ENCODE peak calls at places on chromosome 18, in seven cellular contexts. Z is glomerular endothelial cell, E is substantia nigra, S is EL, A is progenitor cell of endocrine pancreas, M is A172, O is IMR-90. F is an unnamed sample.

GRCh38 chr18:24630346-24630880 is 170.0 kb downstream of the HRH4 start:
- DNase-seq in Z (no peak), E (no peak), S (no peak), A (no peak), M (no peak), O (no peak), F (no peak)

GRCh38 chr18:23131693-23132319 is 3.5 kb upstream of the CABLES1 start:
- DNase-seq in Z (peak), E (no peak), S (peak), A (peak), M (peak), O (peak), F (peak)

GRCh38 chr18:31741096-31741735 is 19.5 kb downstream of the SLC25A52 start:
- DNase-seq in Z (no peak), E (no peak), S (peak), A (no peak), M (peak), O (peak), F (peak)

GRCh38 chr18:35786359-35787042 is 186.0 kb upstream of the RMP24 start:
- DNase-seq in Z (no peak), E (no peak), S (no peak), A (no peak), M (no peak), O (no peak), F (no peak)

GRCh38 chr18:50726960-50727589 is 92.7 kb downstream of the MRO start:
- DNase-seq in Z (no peak), E (no peak), S (no peak), A (no peak), M (no peak), O (no peak), F (no peak)

GRCh38 chr18:65735166-65735565 is 15.6 kb upstream of the CDH7 start:
- DNase-seq in Z (no peak), E (no peak), S (no peak), A (no peak), M (no peak), O (no peak), F (no peak)

GRCh38 chr18:12589419-12589818 is 68.5 kb downstream of the SPIRE1 start:
- DNase-seq in Z (no peak), E (no peak), S (no peak), A (no peak), M (no peak), O (no peak), F (no peak)

GRCh38 chr18:54924948-54925347 is 34.3 kb downstream of the CCDC68 start:
- DNase-seq in Z (no peak), E (no peak), S (peak), A (no peak), M (no peak), O (peak), F (no peak)

GRCh38 chr18:27377251-27377650 is 192.1 kb upstream of the CHST9 start:
- DNase-seq in Z (no peak), E (no peak), S (no peak), A (no peak), M (no peak), O (no peak), F (peak)

GRCh38 chr18:70334728-70335329 is 46.0 kb downstream of the SOCS6 start:
- DNase-seq in Z (no peak), E (no peak), S (no peak), A (no peak), M (no peak), O (no peak), F (peak)

GRCh38 chr18:12060182-12060870 is 33.3 kb upstream of the ANKRD62 start:
- DNase-seq in Z (no peak), E (no peak), S (no peak), A (no peak), M (peak), O (no peak), F (no peak)

GRCh38 chr18:44679056-44679911 is 1.4 kb upstream of the SETBP1 start:
- DNase-seq in Z (no peak), E (peak), S (peak), A (peak), M (peak), O (peak), F (peak)

GRCh38 chr18:23856466-23857175 is 157.9 kb upstream of the TTC39C start:
- DNase-seq in Z (no peak), E (no peak), S (peak), A (no peak), M (peak), O (peak), F (peak)

GRCh38 chr18:3103576-3103975 is 90.6 kb upstream of the LPIN2 start:
- DNase-seq in Z (no peak), E (no peak), S (no peak), A (no peak), M (no peak), O (no peak), F (peak)

GRCh38 chr18:3481696-3482210 is 31.8 kb downstream of the TGIF1 start:
- DNase-seq in Z (no peak), E (no peak), S (peak), A (no peak), M (no peak), O (peak), F (peak)

GRCh38 chr18:58838165-58838860 is 26.4 kb upstream of the ZNF532 start:
- DNase-seq in Z (no peak), E (peak), S (no peak), A (no peak), M (no peak), O (no peak), F (no peak)

GRCh38 chr18:35072616-35073015 is 31.4 kb downstream of the MAPRE2 start:
- DNase-seq in Z (no peak), E (no peak), S (no peak), A (no peak), M (no peak), O (no peak), F (no peak)

GRCh38 chr18:38923136-38923535 is 1357.5 kb upstream of the CELF4 start:
- DNase-seq in Z (no peak), E (no peak), S (no peak), A (no peak), M (no peak), O (no peak), F (no peak)

GRCh38 chr18:73478191-73478590 is 610.4 kb upstream of the NETO1 start:
- DNase-seq in Z (no peak), E (no peak), S (no peak), A (no peak), M (no peak), O (no peak), F (no peak)

GRCh38 chr18:3830604-3831003 is 380.6 kb downstream of the TGIF1 start:
- DNase-seq in Z (no peak), E (no peak), S (no peak), A (no peak), M (no peak), O (peak), F (no peak)

GRCh38 chr18:3594760-3595241 is 144.8 kb downstream of the TGIF1 start:
- DNase-seq in Z (no peak), E (peak), S (peak), A (no peak), M (peak), O (peak), F (peak)

GRCh38 chr18:31042068-31042390 is 513 bp downstream of the DSC3 start:
- DNase-seq in Z (no peak), E (no peak), S (no peak), A (peak), M (no peak), O (no peak), F (no peak)

GRCh38 chr18:22525883-22526282 is 108.2 kb upstream of the CTAGE1 start:
- DNase-seq in Z (no peak), E (no peak), S (no peak), A (no peak), M (no peak), O (no peak), F (no peak)

GRCh38 chr18:13303761-13304364 is 85.3 kb downstream of the LDLRAD4 start:
- DNase-seq in Z (no peak), E (no peak), S (no peak), A (no peak), M (peak), O (no peak), F (no peak)

GRCh38 chr18:26017929-26018328 is 72.5 kb downstream of the SS18 start:
- DNase-seq in Z (no peak), E (no peak), S (no peak), A (no peak), M (peak), O (no peak), F (peak)

GRCh38 chr18:41162781-41163180 is 792.3 kb upstream of the PIK3C3 start:
- DNase-seq in Z (no peak), E (no peak), S (no peak), A (no peak), M (no peak), O (no peak), F (no peak)

GRCh38 chr18:14075196-14075595 is 57.0 kb downstream of the ZNF519 start:
- DNase-seq in Z (no peak), E (no peak), S (no peak), A (no peak), M (no peak), O (no peak), F (no peak)

GRCh38 chr18:38033282-38033681 is 467.7 kb upstream of the CELF4 start:
- DNase-seq in Z (no peak), E (no peak), S (no peak), A (no peak), M (peak), O (no peak), F (no peak)

GRCh38 chr18:23689616-23690504 is 607 bp downstream of the LAMA3 start:
- DNase-seq in Z (no peak), E (no peak), S (peak), A (peak), M (no peak), O (no peak), F (no peak)

GRCh38 chr18:40866013-40866644 is 1088.9 kb upstream of the PIK3C3 start:
- DNase-seq in Z (no peak), E (no peak), S (no peak), A (no peak), M (peak), O (no peak), F (peak)

GRCh38 chr18:53991202-53991601 is 233.3 kb downstream of the MBD2 start:
- DNase-seq in Z (no peak), E (no peak), S (peak), A (no peak), M (peak), O (no peak), F (peak)

GRCh38 chr18:45416168-45416567 is 199.1 kb upstream of the SLC14A2 start:
- DNase-seq in Z (no peak), E (no peak), S (no peak), A (no peak), M (peak), O (no peak), F (no peak)